ENCODE peak calls at places on chromosomes 4 and X, in eight cellular contexts. I, A, V, N, P, T, S and O are unnamed samples.

GRCh38 chr4:173513651-173514050 is 16.4 kb downstream of the HAND2 start:
- DNase-seq in A (no peak), S (no peak), N (no peak), I (no peak), V (peak; percentile 42), T (no peak), P (no peak), O (no peak)

GRCh38 chrX:64206556-64207162 is 1.2 kb upstream of the AMER1 start:
- DNase-seq in T (no peak), N (no peak), I (no peak), S (no peak), A (peak; percentile 23), V (no peak), P (peak; percentile 41), O (no peak)

GRCh38 chr4:159291176-159291575 is 188.3 kb downstream of the RAPGEF2 start:
- DNase-seq in I (no peak), T (no peak), V (no peak), N (no peak), A (no peak), P (no peak), S (no peak), O (no peak)

GRCh38 chrX:51867626-51868025 is 25.8 kb upstream of the MAGED1 start:
- DNase-seq in P (no peak), A (no peak), S (no peak), V (no peak), I (no peak), T (no peak), N (no peak), O (no peak)

GRCh38 chrX:40360557-40360956 is 220.2 kb upstream of the ATP6AP2 start:
- DNase-seq in V (no peak), T (no peak), I (no peak), A (no peak), N (no peak), S (no peak), P (no peak), O (no peak)

GRCh38 chrX:22314692-22315091 is 42.0 kb downstream of the CBLL2 start:
- DNase-seq in P (no peak), N (no peak), I (no peak), A (peak; percentile 0), V (no peak), S (no peak), T (no peak), O (no peak)

GRCh38 chrX:48083212-48083611 is 11.8 kb upstream of the ZNF630 start:
- DNase-seq in A (peak; percentile 51), S (no peak), N (peak; percentile 50), P (no peak), V (peak; percentile 14), T (peak; percentile 47), I (peak; percentile 23), O (peak; percentile 25)

GRCh38 chr4:62119195-62119594 is 919.1 kb downstream of the ADGRL3 start:
- DNase-seq in V (no peak), P (no peak), A (no peak), I (no peak), T (no peak), N (no peak), S (no peak), O (no peak)

GRCh38 chr4:184746532-184746870 is 12.6 kb upstream of the CENPU start:
- DNase-seq in I (peak; percentile 80), V (peak; percentile 64), P (no peak), N (no peak), A (peak; percentile 83), T (peak; percentile 41), S (peak; percentile 17), O (peak; percentile 73)

GRCh38 chr4:119692001-119692400 is 63.4 kb upstream of the PDE5A start:
- DNase-seq in T (no peak), S (no peak), N (no peak), I (peak; percentile 28), A (peak; percentile 14), V (peak; percentile 58), P (no peak), O (peak; percentile 35)

GRCh38 chr4:176910646-176911045 is 117.9 kb upstream of the VEGFC start:
- DNase-seq in T (no peak), N (no peak), S (no peak), A (no peak), P (no peak), V (no peak), I (no peak), O (no peak)

GRCh38 chr4:90126805-90127204 is 389 bp upstream of the CCSER1 start:
- DNase-seq in T (no peak), P (no peak), I (no peak), V (no peak), A (no peak), N (no peak), S (no peak), O (no peak)

GRCh38 chr4:127708985-127709384 is 21.2 kb upstream of the SLC25A31 start:
- DNase-seq in N (no peak), P (no peak), A (peak; percentile 99), I (no peak), T (no peak), V (peak; percentile 70), S (no peak), O (peak; percentile 84)

GRCh38 chrX:50691820-50692219 is 122.2 kb downstream of the SHROOM4 start:
- DNase-seq in A (peak; percentile 46), P (no peak), T (peak; percentile 21), N (peak; percentile 39), S (no peak), I (no peak), V (peak; percentile 1), O (peak; percentile 15)

GRCh38 chr4:101851671-101852070 is 61.1 kb downstream of the BANK1 start:
- DNase-seq in I (no peak), A (no peak), S (no peak), P (no peak), N (no peak), V (no peak), T (no peak), O (no peak)

GRCh38 chr4:183499389-183499788 is 5.5 kb upstream of the ING2 start:
- DNase-seq in I (no peak), T (peak; percentile 24), N (no peak), A (peak; percentile 60), S (no peak), P (no peak), V (no peak), O (no peak)

GRCh38 chr4:145283909-145284308 is 103.5 kb upstream of the OTUD4 start:
- DNase-seq in V (no peak), A (no peak), N (no peak), T (no peak), P (no peak), S (no peak), I (no peak), O (no peak)

GRCh38 chr4:11546391-11547160 is 117.9 kb upstream of the HS3ST1 start:
- DNase-seq in S (no peak), I (no peak), P (no peak), N (no peak), A (peak; percentile 37), V (no peak), T (no peak), O (no peak)

GRCh38 chrX:153794897-153795816 is 689 bp downstream of the SSR4 start:
- DNase-seq in I (no peak), V (no peak), A (peak; percentile 11), S (no peak), P (peak; percentile 50), N (no peak), T (no peak), O (no peak)

GRCh38 chr4:15410750-15411149 is 17.1 kb upstream of the C1QTNF7 start:
- DNase-seq in T (peak; percentile 23), A (no peak), S (no peak), P (no peak), N (no peak), V (no peak), I (no peak), O (no peak)

GRCh38 chr4:59994118-59994517 is 1206.0 kb upstream of the ADGRL3 start:
- DNase-seq in A (no peak), V (no peak), I (no peak), N (no peak), P (no peak), S (no peak), T (no peak), O (no peak)

GRCh38 chrX:23483396-23483795 is 148.7 kb downstream of the PTCHD1 start:
- DNase-seq in S (no peak), P (no peak), T (no peak), A (no peak), N (no peak), V (no peak), I (no peak), O (no peak)

GRCh38 chr4:6467600-6467999 is 4.8 kb downstream of the PPP2R2C start:
- DNase-seq in A (no peak), V (no peak), T (no peak), P (no peak), N (no peak), I (no peak), S (no peak), O (no peak)

GRCh38 chr4:30860983-30861382 is 140.8 kb downstream of the PCDH7 start:
- DNase-seq in A (peak; percentile 85), N (no peak), V (no peak), I (no peak), S (no peak), T (no peak), P (no peak), O (no peak)
- TF ChIP-seq CTCF in A (no peak), N (no peak), V (no peak), I (no peak), S (no peak), T (no peak), P (no peak), O (no peak)

GRCh38 chrX:44904542-44905115 is 31.6 kb downstream of the KDM6A start:
- DNase-seq in S (no peak), N (no peak), T (no peak), I (no peak), A (no peak), P (no peak), V (no peak), O (no peak)
- TF ChIP-seq CTCF in S (no peak), N (no peak), T (no peak), I (no peak), A (no peak), P (no peak), V (no peak), O (peak; percentile 18)

GRCh38 chr4:13611283-13611842 is 16.2 kb downstream of the BOD1L1 start:
- DNase-seq in A (peak; percentile 75), V (peak; percentile 49), P (no peak), T (no peak), S (no peak), N (peak; percentile 46), I (no peak), O (no peak)
- TF ChIP-seq CTCF in A (no peak), V (no peak), P (no peak), T (no peak), S (no peak), N (no peak), I (no peak), O (no peak)

GRCh38 chr4:125313989-125314602 is 659 bp upstream of the FAT4 start:
- DNase-seq in S (no peak), T (no peak), P (no peak), I (no peak), V (no peak), A (no peak), N (peak; percentile 9), O (no peak)

GRCh38 chr4:125311503-125311902 is 3.3 kb upstream of the FAT4 start:
- DNase-seq in T (no peak), V (no peak), P (no peak), A (no peak), I (no peak), S (no peak), N (no peak), O (no peak)

GRCh38 chr4:125314676-125315570 is at the start of gene FAT4:
- DNase-seq in V (peak; percentile 99), S (peak; percentile 83), A (peak; percentile 96), T (peak; percentile 77), N (peak; percentile 75), I (peak; percentile 96), P (peak; percentile 93), O (peak; percentile 99)

GRCh38 chr4:125315571-125316390 is 1.0 kb downstream of the FAT4 start:
- DNase-seq in N (peak; percentile 37), P (peak; percentile 49), I (no peak), A (peak; percentile 58), T (peak; percentile 23), S (no peak), V (peak; percentile 61), O (peak; percentile 23)

GRCh38 chr4:125313497-125313896 is 1.3 kb upstream of the FAT4 start:
- DNase-seq in A (peak; percentile 85), I (no peak), T (peak; percentile 48), V (peak; percentile 86), S (no peak), N (peak; percentile 63), P (no peak), O (peak; percentile 90)
- TF ChIP-seq CTCF in A (peak; percentile 87), I (peak; percentile 89), T (peak; percentile 76), V (peak; percentile 71), S (peak; percentile 86), N (peak; percentile 59), P (peak; percentile 75), O (peak; percentile 95)